ENCODE peak calls at places on chromosomes 13 and 19, in five cellular contexts. One of them, this sample, is unnamed.

GRCh38 chr19:31292639-31293185 is 56.5 kb downstream of the TSHZ3 start:
- DNase-seq in cardiac muscle cell: no peak
- DNase-seq in Peyer's patch: no peak
- DNase-seq in stomach: no peak
- DNase-seq in neuronal stem cell: no peak
- DNase-seq in this sample: no peak

GRCh38 chr13:19967619-19968018 is 9.1 kb downstream of the ZMYM2 start:
- DNase-seq in cardiac muscle cell: no peak
- DNase-seq in Peyer's patch: no peak
- DNase-seq in stomach: no peak
- DNase-seq in neuronal stem cell: no peak
- DNase-seq in this sample: no peak

GRCh38 chr19:16366433-16367268 is 42.0 kb downstream of the KLF2 start:
- DNase-seq in cardiac muscle cell: no peak
- DNase-seq in Peyer's patch: peak; percentile 60
- DNase-seq in stomach: no peak
- DNase-seq in neuronal stem cell: no peak
- DNase-seq in this sample: no peak

GRCh38 chr19:42283248-42284065 is 14.4 kb downstream of the CIC start:
- DNase-seq in cardiac muscle cell: peak; percentile 97
- DNase-seq in Peyer's patch: peak; percentile 98
- DNase-seq in stomach: peak; percentile 98
- DNase-seq in neuronal stem cell: peak; percentile 93
- DNase-seq in this sample: peak; percentile 87

GRCh38 chr19:31448221-31448657 is 99.0 kb upstream of the TSHZ3 start:
- DNase-seq in cardiac muscle cell: peak; percentile 3
- DNase-seq in Peyer's patch: no peak
- DNase-seq in stomach: peak; percentile 26
- DNase-seq in neuronal stem cell: no peak
- DNase-seq in this sample: no peak

GRCh38 chr13:98581971-98582702 is 5.2 kb upstream of the STK24 start:
- DNase-seq in cardiac muscle cell: peak; percentile 84
- DNase-seq in Peyer's patch: no peak
- DNase-seq in stomach: no peak
- DNase-seq in neuronal stem cell: no peak
- DNase-seq in this sample: no peak

GRCh38 chr19:52896431-52897148 is 845 bp downstream of the ZNF320 start:
- DNase-seq in cardiac muscle cell: peak; percentile 39
- DNase-seq in Peyer's patch: no peak
- DNase-seq in stomach: peak; percentile 57
- DNase-seq in neuronal stem cell: peak; percentile 2
- DNase-seq in this sample: no peak

GRCh38 chr19:46624958-46625661 is at the start of gene PTGIR:
- DNase-seq in cardiac muscle cell: no peak
- DNase-seq in Peyer's patch: peak; percentile 36
- DNase-seq in stomach: no peak
- DNase-seq in neuronal stem cell: no peak
- DNase-seq in this sample: no peak

GRCh38 chr19:50512112-50512998 is 1.4 kb downstream of the ASPDH start:
- DNase-seq in cardiac muscle cell: no peak
- DNase-seq in Peyer's patch: no peak
- DNase-seq in stomach: no peak
- DNase-seq in neuronal stem cell: no peak
- DNase-seq in this sample: no peak

GRCh38 chr19:48844472-48844871 is 8.2 kb upstream of the HSD17B14 start:
- DNase-seq in cardiac muscle cell: no peak
- DNase-seq in Peyer's patch: no peak
- DNase-seq in stomach: no peak
- DNase-seq in neuronal stem cell: no peak
- DNase-seq in this sample: no peak

GRCh38 chr19:1748703-1749341 is 4.5 kb upstream of the ONECUT3 start:
- DNase-seq in cardiac muscle cell: no peak
- DNase-seq in Peyer's patch: no peak
- DNase-seq in stomach: no peak
- DNase-seq in neuronal stem cell: no peak
- DNase-seq in this sample: no peak

GRCh38 chr13:33089311-33089710 is 73.1 kb downstream of the KL start:
- DNase-seq in cardiac muscle cell: no peak
- DNase-seq in Peyer's patch: no peak
- DNase-seq in stomach: no peak
- DNase-seq in neuronal stem cell: no peak
- DNase-seq in this sample: no peak

DNA sequence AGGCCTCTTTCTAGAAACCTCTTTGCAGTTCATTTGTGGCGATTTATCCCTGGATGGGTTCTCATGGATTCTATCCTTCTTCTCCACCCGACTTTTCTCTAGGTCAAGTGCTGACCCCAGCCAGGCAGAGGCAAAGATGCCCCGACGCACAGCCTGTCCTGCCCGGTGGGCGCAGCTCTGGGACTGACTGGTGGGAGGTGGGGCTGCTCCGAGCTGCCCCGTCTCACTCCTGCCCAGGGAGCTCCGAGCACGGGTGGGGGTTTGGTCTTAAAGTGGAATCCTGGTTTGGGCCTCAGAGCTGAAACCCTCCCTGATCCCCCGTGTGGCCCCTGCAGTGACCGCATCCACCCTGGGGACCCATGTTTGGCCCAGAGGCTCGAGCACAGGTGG is 44.5 kb downstream of the GAS6 start:
- DNase-seq in cardiac muscle cell: no peak
- DNase-seq in Peyer's patch: no peak
- DNase-seq in stomach: no peak
- DNase-seq in neuronal stem cell: no peak
- DNase-seq in this sample: no peak
- H3K27ac ChIP-seq in cardiac muscle cell: no peak overlapping the region
- H3K27ac ChIP-seq in Peyer's patch: no peak overlapping the region
- H3K27ac ChIP-seq in stomach: no peak overlapping the region
- H3K27ac ChIP-seq in neuronal stem cell: no peak overlapping the region
- H3K27ac ChIP-seq in this sample: peak overlapping the region; percentile 76

DNA sequence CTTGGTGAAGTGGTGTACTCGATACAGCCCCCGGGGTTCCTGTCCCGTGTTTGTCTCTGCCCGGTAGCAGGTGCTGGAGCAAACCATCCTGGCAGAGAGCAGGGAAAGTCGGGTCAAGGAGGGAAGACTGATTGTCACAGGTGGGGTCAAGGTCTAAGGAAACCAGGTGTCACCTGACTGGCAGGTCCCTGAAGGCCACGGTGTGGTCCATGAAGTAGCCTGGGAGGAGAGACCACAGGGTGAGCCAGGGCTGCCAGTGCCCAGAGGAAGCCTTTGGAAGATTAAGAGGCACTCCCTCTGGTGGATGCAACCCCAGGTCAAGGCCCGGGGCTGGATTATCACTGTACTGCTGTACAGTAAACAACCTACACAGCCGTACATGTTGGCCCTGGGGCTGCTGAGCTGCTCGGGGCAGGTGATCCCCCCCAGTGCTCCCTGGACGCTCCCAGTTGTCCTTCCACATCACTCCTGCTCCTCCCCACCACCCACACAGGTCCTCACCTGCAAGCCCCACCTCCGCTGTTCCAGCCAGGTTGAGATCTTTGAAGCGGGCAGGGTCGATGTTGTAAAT is 6.0 kb upstream of the CCER2 start:
- DNase-seq in cardiac muscle cell: peak; percentile 19
- DNase-seq in Peyer's patch: no peak
- DNase-seq in stomach: no peak
- DNase-seq in neuronal stem cell: no peak
- DNase-seq in this sample: no peak
- H3K27ac ChIP-seq in cardiac muscle cell: peak overlapping the region; percentile 17
- H3K27ac ChIP-seq in Peyer's patch: no peak overlapping the region
- H3K27ac ChIP-seq in stomach: no peak overlapping the region
- H3K27ac ChIP-seq in neuronal stem cell: no peak overlapping the region
- H3K27ac ChIP-seq in this sample: no peak overlapping the region

GRCh38 chr19:33904681-33905080 is 108.0 kb downstream of the KCTD15 start:
- DNase-seq in cardiac muscle cell: peak; percentile 33
- DNase-seq in Peyer's patch: no peak
- DNase-seq in stomach: no peak
- DNase-seq in neuronal stem cell: peak; percentile 12
- DNase-seq in this sample: no peak

GRCh38 chr19:33903489-33903850 is 106.8 kb downstream of the KCTD15 start:
- DNase-seq in cardiac muscle cell: no peak
- DNase-seq in Peyer's patch: no peak
- DNase-seq in stomach: no peak
- DNase-seq in neuronal stem cell: no peak
- DNase-seq in this sample: no peak

GRCh38 chr19:33905473-33905936 is 108.8 kb downstream of the KCTD15 start:
- DNase-seq in cardiac muscle cell: peak; percentile 22
- DNase-seq in Peyer's patch: no peak
- DNase-seq in stomach: no peak
- DNase-seq in neuronal stem cell: peak; percentile 12
- DNase-seq in this sample: no peak

GRCh38 chr19:33906578-33907335 is 110.1 kb downstream of the KCTD15 start:
- DNase-seq in cardiac muscle cell: no peak
- DNase-seq in Peyer's patch: no peak
- DNase-seq in stomach: no peak
- DNase-seq in neuronal stem cell: peak; percentile 29
- DNase-seq in this sample: no peak

DNA sequence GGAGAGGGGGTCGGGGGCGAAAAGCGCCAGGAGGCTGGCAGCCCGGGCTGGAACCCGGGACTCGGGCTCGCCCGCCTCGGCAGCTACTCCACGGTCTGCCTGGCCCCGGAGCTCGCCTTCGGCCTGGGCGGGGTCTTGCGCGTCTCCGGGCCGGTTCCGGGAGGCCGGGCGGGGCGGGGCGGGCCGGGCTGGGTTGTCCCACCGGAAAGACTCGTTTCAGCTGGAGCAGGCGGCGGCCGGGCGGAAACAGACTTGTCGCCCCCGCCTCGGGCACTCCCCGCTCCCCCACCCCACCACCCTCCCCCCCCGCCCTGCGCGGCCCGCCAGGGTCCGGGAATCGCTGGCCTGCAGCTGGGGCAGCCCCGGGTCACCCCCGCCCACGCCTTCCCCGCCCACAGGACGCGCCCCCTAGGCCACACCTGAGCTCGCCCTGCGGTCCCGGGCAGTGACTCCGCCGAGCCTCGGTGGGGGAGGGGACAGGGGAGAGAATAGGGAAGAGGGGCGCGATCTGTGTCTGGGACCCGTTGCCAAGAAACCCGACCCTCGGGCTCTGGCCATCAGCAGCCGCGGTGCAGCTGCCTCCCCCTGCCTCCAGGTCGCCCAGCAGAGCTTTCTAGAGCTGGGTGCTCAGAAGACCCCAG is 109.4 kb downstream of the KCTD15 start:
- DNase-seq in cardiac muscle cell: peak; percentile 45
- DNase-seq in Peyer's patch: no peak
- DNase-seq in stomach: peak; percentile 86
- DNase-seq in neuronal stem cell: peak; percentile 63
- DNase-seq in this sample: no peak
- H3K27ac ChIP-seq in cardiac muscle cell: no peak overlapping the region
- H3K27ac ChIP-seq in Peyer's patch: peak overlapping the region; percentile 32
- H3K27ac ChIP-seq in stomach: peak overlapping the region; percentile 83
- H3K27ac ChIP-seq in neuronal stem cell: no peak overlapping the region
- H3K27ac ChIP-seq in this sample: peak overlapping the region; percentile 88

DNA sequence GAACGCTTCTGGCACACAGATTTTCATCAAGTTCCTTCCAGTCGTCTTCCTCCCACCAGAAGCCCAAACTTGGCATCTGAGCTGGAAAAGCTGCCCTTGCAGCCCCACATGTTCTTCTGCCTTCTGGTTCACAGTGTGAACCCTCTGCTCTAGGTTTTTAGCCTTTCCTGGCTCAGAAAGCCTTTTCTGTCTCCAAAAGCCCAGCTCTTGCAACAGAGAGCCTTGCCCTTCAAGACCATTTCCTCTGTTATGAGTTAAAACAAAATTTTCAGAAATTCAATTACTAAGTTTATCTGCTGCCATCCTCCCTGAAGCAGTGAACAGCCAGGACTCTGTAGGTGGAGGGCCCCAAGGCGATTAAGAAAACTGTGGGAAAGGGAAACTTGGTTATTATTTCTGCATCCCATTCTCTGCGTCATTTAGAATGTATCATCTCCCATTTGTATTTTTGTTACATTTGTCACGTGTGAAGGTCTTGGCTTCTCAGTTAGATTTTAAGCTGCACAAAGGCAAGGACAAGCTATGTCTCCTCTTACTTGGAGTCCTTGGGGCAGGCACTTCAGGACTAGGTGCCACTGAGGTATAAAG is 18.8 kb downstream of the FAM124A start:
- DNase-seq in cardiac muscle cell: no peak
- DNase-seq in Peyer's patch: no peak
- DNase-seq in stomach: no peak
- DNase-seq in neuronal stem cell: no peak
- DNase-seq in this sample: no peak
- H3K27ac ChIP-seq in cardiac muscle cell: no peak overlapping the region
- H3K27ac ChIP-seq in Peyer's patch: no peak overlapping the region
- H3K27ac ChIP-seq in stomach: peak overlapping the region; percentile 45
- H3K27ac ChIP-seq in neuronal stem cell: no peak overlapping the region
- H3K27ac ChIP-seq in this sample: no peak overlapping the region

DNA sequence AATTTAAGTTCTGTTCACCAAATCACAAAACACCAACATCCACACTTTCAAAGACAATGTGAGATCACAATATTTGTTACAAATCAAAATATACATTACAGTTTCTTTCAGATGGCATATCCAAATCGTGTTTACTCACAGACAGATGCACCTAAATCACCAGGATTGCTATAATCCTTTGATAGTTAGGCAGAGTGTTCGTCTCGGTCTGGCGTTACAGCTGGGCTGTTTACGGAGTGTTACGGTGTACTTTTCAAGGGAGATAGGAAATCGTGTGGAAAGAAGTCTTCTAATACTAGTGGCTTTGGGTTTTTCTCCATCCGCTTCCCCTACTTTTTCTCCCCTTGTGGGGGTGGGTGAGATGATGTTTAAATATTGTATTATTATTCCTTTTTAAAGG is 1.9 kb downstream of the MAB21L1 start:
- DNase-seq in cardiac muscle cell: peak; percentile 29
- DNase-seq in Peyer's patch: no peak
- DNase-seq in stomach: no peak
- DNase-seq in neuronal stem cell: no peak
- DNase-seq in this sample: no peak
- H3K27ac ChIP-seq in cardiac muscle cell: no peak overlapping the region
- H3K27ac ChIP-seq in Peyer's patch: no peak overlapping the region
- H3K27ac ChIP-seq in stomach: no peak overlapping the region
- H3K27ac ChIP-seq in neuronal stem cell: no peak overlapping the region
- H3K27ac ChIP-seq in this sample: no peak overlapping the region

DNA sequence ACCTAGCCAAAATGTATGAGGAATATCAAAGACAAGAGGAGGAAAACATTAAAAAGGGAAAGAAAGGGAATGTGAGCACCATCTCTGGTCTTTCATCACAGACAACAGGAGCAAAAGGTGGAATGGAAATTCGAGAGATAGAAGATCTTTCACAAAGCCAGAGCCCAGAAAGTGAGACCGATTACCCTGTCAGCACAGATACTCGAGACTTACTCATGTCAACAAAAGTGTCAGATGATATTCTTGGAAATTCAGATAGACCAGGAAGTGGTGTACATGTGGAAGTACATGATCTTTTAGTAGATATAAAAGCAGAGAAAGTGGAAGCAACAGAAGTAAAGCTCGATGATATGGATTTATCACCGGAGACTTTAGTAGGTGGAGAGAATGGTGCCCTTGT is 217.0 kb downstream of the NBEA start:
- DNase-seq in cardiac muscle cell: no peak
- DNase-seq in Peyer's patch: no peak
- DNase-seq in stomach: no peak
- DNase-seq in neuronal stem cell: no peak
- DNase-seq in this sample: no peak
- H3K27ac ChIP-seq in cardiac muscle cell: no peak overlapping the region
- H3K27ac ChIP-seq in Peyer's patch: no peak overlapping the region
- H3K27ac ChIP-seq in stomach: no peak overlapping the region
- H3K27ac ChIP-seq in neuronal stem cell: no peak overlapping the region
- H3K27ac ChIP-seq in this sample: no peak overlapping the region

DNA sequence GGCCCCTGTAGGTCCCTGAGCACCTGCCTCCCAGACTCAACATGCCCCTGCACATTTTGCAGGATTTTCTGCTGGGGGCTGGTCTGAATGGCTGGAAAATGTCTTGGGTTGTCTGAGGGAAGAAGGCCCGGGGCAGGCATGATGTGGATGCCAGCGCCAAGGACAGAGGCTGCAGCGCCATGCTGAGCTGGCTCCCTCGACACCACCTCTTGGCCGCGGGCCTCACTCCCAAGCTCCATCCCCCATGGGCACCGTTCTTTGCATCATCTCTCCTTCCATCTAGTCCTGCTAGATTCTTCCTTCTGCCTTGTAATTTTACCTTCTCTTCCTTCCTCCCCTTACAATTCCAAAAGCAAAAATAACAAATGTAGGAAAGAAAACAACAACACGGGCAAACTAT is 70.6 kb downstream of the ZIC5 start:
- DNase-seq in cardiac muscle cell: no peak
- DNase-seq in Peyer's patch: no peak
- DNase-seq in stomach: no peak
- DNase-seq in neuronal stem cell: no peak
- DNase-seq in this sample: no peak
- H3K27ac ChIP-seq in cardiac muscle cell: no peak overlapping the region
- H3K27ac ChIP-seq in Peyer's patch: no peak overlapping the region
- H3K27ac ChIP-seq in stomach: no peak overlapping the region
- H3K27ac ChIP-seq in neuronal stem cell: no peak overlapping the region
- H3K27ac ChIP-seq in this sample: no peak overlapping the region